ENCODE peak calls at places on chromosomes 11 and 22, in seven cellular contexts. Q, B, Y, E, U, P and X are unnamed samples. For H3K36me3, the result is how much of the 10 kb centered on the place peaks cover.

GRCh38 chr11:6693342-6694228 is 10.4 kb upstream of the MRPL17 start:
- DNase-seq in Q (peak), B (no peak), Y (peak), E (no peak), U (no peak), P (peak), X (peak)

GRCh38 chr11:61728940-61729219 is 23.6 kb upstream of the MYRF start:
- DNase-seq in Q (no peak), B (no peak), Y (peak), E (no peak), U (no peak), P (peak), X (no peak)

GRCh38 chr11:36564376-36565032 is 3.3 kb upstream of the RAG1 start:
- DNase-seq in Q (no peak), B (peak), Y (peak), E (no peak), U (peak), P (peak), X (no peak)

GRCh38 chr11:110479070-110479444 is 49.3 kb downstream of the FDX1 start:
- DNase-seq in Q (no peak), B (no peak), Y (no peak), E (no peak), U (no peak), P (no peak), X (no peak)

GRCh38 chr11:111659201-111659600 is 57.0 kb downstream of the SIK2 start:
- DNase-seq in Q (no peak), B (no peak), Y (no peak), E (no peak), U (peak), P (no peak), X (no peak)

GRCh38 chr11:447923-448731 is 2.0 kb upstream of the PTDSS2 start:
- DNase-seq in Q (peak), B (peak), Y (peak), E (peak), U (peak), P (peak), X (peak)

GRCh38 chr11:71333473-71333872 is 81.1 kb upstream of the SHANK2 start:
- DNase-seq in Q (no peak), B (no peak), Y (no peak), E (no peak), U (no peak), P (no peak), X (no peak)

GRCh38 chr11:94895971-94896370 is 77.4 kb downstream of the CWC15 start:
- DNase-seq in Q (no peak), B (no peak), Y (peak), E (no peak), U (no peak), P (no peak), X (no peak)

GRCh38 chr11:126431401-126432064 is 76.0 kb downstream of the ST3GAL4 start:
- DNase-seq in Q (peak), B (no peak), Y (peak), E (no peak), U (no peak), P (peak), X (peak)

GRCh38 chr11:19571906-19572305 is 140.7 kb upstream of the NAV2 start:
- DNase-seq in Q (no peak), B (no peak), Y (no peak), E (no peak), U (no peak), P (no peak), X (no peak)

GRCh38 chr11:15843309-15843857 is 513.0 kb downstream of the SOX6 start:
- DNase-seq in Q (no peak), B (peak), Y (no peak), E (no peak), U (peak), P (no peak), X (no peak)

GRCh38 chr22:38240734-38241252 is 32.0 kb downstream of the TMEM184B start:
- DNase-seq in Q (no peak), B (peak), Y (peak), E (no peak), U (peak), P (peak), X (no peak)

GRCh38 chr11:12175694-12176241 is 65.4 kb downstream of the MICAL2 start:
- DNase-seq in Q (no peak), B (no peak), Y (peak), E (no peak), U (no peak), P (peak), X (no peak)

GRCh38 chr11:776459-777287 is 614 bp downstream of the GATD1 start:
- DNase-seq in Q (peak), B (no peak), Y (no peak), E (no peak), U (peak), P (no peak), X (peak)

GRCh38 chr11:62666259-62666926 is 1.3 kb downstream of the CSKMT start:
- DNase-seq in Q (no peak), B (no peak), Y (no peak), E (no peak), U (no peak), P (no peak), X (no peak)

GRCh38 chr11:115942043-115942442 is 437.8 kb upstream of the CADM1 start:
- DNase-seq in Q (no peak), B (no peak), Y (no peak), E (no peak), U (no peak), P (no peak), X (no peak)

GRCh38 chr22:39534092-39534506 is 1.6 kb upstream of the RPS19BP1 start:
- DNase-seq in Q (no peak), B (no peak), Y (no peak), E (no peak), U (peak), P (no peak), X (no peak)

GRCh38 chr11:57307666-57308270 is 17.0 kb downstream of the TNKS1BP1 start:
- DNase-seq in Q (no peak), B (no peak), Y (no peak), E (no peak), U (no peak), P (no peak), X (no peak)

GRCh38 chr11:57305523-57305922 is 19.2 kb downstream of the TNKS1BP1 start:
- DNase-seq in Q (no peak), B (no peak), Y (no peak), E (no peak), U (no peak), P (no peak), X (no peak)

GRCh38 chr11:57306941-57307598 is 17.7 kb downstream of the TNKS1BP1 start:
- DNase-seq in Q (peak), B (no peak), Y (no peak), E (no peak), U (no peak), P (no peak), X (no peak)

GRCh38 chr11:57308426-57309060 is 16.2 kb downstream of the TNKS1BP1 start:
- DNase-seq in Q (peak), B (no peak), Y (no peak), E (no peak), U (no peak), P (no peak), X (no peak)

GRCh38 chr11:57306156-57306876 is 18.4 kb downstream of the TNKS1BP1 start:
- DNase-seq in Q (no peak), B (no peak), Y (no peak), E (no peak), U (no peak), P (no peak), X (no peak)
- H3K36me3 ChIP-seq in Q (under half), B (under half), Y (half or more), E (half or more), U (under half), P (under half), X (half or more)

GRCh38 chr11:75241036-75241905 is 697 bp downstream of the TPBGL start:
- DNase-seq in Q (peak), B (peak), Y (peak), E (peak), U (peak), P (peak), X (peak)
- TF ChIP-seq CTCF in Q (peak), B (peak), Y (peak), E (peak), U (peak), P (no peak), X (peak)

DNA sequence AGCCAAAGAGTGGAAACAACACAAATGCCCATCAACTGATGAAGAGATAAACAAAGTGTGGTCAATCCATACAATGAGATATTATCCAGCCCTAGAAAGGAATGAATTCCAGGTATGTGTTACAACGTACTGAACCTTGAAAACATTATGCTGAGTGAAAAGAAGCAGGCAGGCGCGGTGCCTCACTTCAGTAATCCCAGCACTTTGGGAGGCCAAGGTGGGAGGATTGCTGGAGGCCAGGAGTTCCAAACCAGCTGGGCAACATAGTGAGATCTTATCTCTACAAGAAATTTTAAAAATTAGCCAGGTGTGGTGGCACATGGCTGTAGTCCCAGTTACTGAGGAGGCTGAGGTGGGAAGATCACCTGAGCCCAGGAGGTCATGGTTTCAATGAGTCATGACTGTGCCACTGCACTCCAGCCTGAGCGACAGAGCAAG is 24.6 kb upstream of the TESMIN start:
- DNase-seq in Q (no peak), B (no peak), Y (no peak), E (no peak), U (no peak), P (peak), X (no peak)
- H3K36me3 ChIP-seq in Q (half or more), B (under half), Y (under half), E (half or more), U (under half), P (under half), X (half or more)

GRCh38 chr11:83088965-83089364 is 17.3 kb upstream of the RAB30 start:
- DNase-seq in Q (no peak), B (no peak), Y (no peak), E (no peak), U (peak), P (no peak), X (no peak)

GRCh38 chr11:83092488-83093384 is 21.0 kb upstream of the RAB30 start:
- DNase-seq in Q (no peak), B (peak), Y (no peak), E (no peak), U (no peak), P (peak), X (no peak)

DNA sequence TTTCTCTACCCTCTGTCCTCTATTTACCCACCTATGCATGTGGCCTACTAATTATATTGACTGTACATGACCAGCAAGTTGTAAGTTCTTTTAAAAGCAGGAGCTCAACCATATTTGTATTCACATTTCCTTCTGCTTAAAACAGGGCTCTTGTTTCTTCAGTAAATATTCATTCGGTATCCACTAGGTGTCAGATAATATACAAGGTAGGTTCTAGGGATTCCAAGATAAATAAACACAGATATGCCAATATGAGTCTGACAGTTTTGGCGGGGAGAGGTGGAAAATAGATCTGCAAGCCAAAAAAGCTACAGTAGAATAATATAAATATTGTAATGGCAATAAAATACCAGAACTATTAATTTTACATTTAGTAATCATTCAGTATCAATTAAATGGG is 15.3 kb upstream of the RAB30 start:
- DNase-seq in Q (no peak), B (no peak), Y (no peak), E (no peak), U (no peak), P (no peak), X (no peak)
- TF ChIP-seq CTCF in Q (no peak), B (peak), Y (peak), E (peak), U (no peak), P (peak), X (peak)

GRCh38 chr11:18093946-18094345 is 11.9 kb downstream of the SAAL1 start:
- DNase-seq in Q (no peak), B (no peak), Y (no peak), E (no peak), U (no peak), P (no peak), X (no peak)

GRCh38 chr11:18088974-18089373 is 16.9 kb downstream of the SAAL1 start:
- DNase-seq in Q (no peak), B (no peak), Y (no peak), E (no peak), U (no peak), P (no peak), X (no peak)

GRCh38 chr11:18091731-18092130 is 14.2 kb downstream of the SAAL1 start:
- DNase-seq in Q (no peak), B (no peak), Y (no peak), E (no peak), U (no peak), P (no peak), X (no peak)

GRCh38 chr11:18088371-18088770 is 17.5 kb downstream of the SAAL1 start:
- DNase-seq in Q (no peak), B (no peak), Y (no peak), E (no peak), U (no peak), P (no peak), X (no peak)
- H3K36me3 ChIP-seq in Q (half or more), B (under half), Y (under half), E (half or more), U (under half), P (under half), X (under half)

GRCh38 chr11:103651341-103651998 is 385.0 kb upstream of the DDI1 start:
- DNase-seq in Q (no peak), B (no peak), Y (no peak), E (no peak), U (no peak), P (no peak), X (no peak)
- TF ChIP-seq CTCF in Q (no peak), B (no peak), Y (no peak), E (no peak), U (no peak), P (no peak), X (no peak)

DNA sequence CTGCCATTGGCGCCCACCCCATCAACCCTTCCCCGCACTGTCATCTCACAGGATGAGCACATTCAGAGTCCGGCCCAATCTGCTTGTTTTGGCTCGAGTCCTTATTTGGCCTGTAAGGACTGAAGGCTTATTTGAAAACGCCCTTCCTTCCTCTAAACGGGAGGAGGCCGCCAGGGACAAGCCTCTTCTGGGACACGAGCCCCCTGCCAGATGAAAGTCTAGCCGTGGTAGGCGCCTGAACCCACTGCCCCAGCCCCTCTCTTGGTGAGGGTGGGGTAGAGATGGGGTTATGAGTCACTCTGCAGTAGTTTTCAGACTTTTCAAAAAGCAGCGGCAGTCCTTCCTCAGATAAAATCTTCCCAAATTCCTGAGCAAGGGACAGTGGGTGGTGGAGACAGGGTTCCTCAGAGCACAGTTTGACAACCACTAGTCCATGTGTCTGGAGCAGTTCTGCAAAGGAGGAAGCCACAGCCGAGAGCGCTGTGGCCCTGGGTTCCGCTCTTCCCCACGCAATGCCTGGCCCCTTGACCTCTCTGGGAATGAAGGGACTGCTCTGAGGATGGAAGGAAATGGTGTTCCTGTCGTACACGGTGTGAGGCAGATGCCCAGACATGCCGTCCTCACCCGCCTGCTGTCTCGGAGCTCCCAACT is 57.0 kb downstream of the MYH9 start:
- DNase-seq in Q (no peak), B (peak), Y (peak), E (no peak), U (no peak), P (peak), X (peak)
- H3K36me3 ChIP-seq in Q (under half), B (under half), Y (half or more), E (under half), U (under half), P (under half), X (under half)

GRCh38 chr22:44309137-44309536 is 3.6 kb downstream of the SHISAL1 start:
- DNase-seq in Q (peak), B (no peak), Y (peak), E (no peak), U (no peak), P (peak), X (no peak)

GRCh38 chr22:44309647-44310046 is 3.1 kb downstream of the SHISAL1 start:
- DNase-seq in Q (no peak), B (no peak), Y (no peak), E (no peak), U (no peak), P (no peak), X (no peak)

GRCh38 chr22:44312766-44313165 is at the start of gene SHISAL1:
- DNase-seq in Q (no peak), B (no peak), Y (peak), E (no peak), U (no peak), P (no peak), X (no peak)

GRCh38 chr22:44311855-44312170 is 938 bp downstream of the SHISAL1 start:
- DNase-seq in Q (no peak), B (no peak), Y (peak), E (no peak), U (no peak), P (no peak), X (no peak)

DNA sequence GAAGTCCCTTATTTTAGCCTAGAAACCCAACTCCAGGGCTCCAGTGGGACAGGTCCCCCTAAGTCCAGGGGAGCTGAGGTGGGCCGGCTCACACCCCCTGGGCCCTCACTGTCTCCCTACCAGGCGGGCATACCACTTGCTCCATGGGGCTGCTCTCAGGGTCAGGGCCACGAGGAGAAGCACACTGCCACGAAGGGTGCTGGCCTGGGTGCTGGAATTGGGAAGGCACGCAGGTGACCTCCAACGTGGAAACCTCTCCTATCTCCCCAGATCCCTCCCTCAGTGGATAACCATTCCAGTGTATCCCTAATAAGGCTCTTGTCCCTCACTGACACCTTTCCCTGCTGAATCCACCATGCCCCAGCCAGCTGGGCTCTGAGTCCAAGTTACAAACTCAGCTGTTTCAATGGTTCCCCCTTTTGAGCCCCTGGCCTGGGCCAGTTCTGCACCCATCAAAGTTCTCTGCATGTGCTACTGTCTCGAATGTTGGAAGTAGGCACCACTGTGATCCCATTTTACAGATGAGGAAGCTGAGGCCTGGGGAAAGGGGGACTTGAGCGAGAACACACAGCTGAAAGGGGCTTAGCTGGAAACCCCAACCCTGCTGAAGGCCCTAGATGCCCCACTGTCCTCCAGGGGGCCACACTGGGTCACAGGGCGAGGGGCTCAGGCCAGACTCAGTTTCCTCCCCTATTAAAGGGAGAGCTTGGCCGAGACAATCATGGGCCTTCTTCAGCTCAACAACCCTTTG is 1.5 kb downstream of the SHISAL1 start:
- DNase-seq in Q (no peak), B (no peak), Y (no peak), E (no peak), U (no peak), P (no peak), X (no peak)
- TF ChIP-seq CTCF in Q (no peak), B (no peak), Y (peak), E (no peak), U (peak), P (no peak), X (no peak)